ENCODE peak calls at places on chromosomes 11 and 22, in four cellular contexts. P, Q, D and X are unnamed samples.

GRCh38 chr11:119916568-119916967 is 187.6 kb upstream of the NECTIN1 start:
- DNase-seq in P (no peak), Q (no peak), D (no peak), X (no peak)

GRCh38 chr22:46561435-46561905 is 24.1 kb upstream of the CELSR1 start:
- DNase-seq in D (no peak), Q (peak; percentile 40), P (no peak), X (no peak)

GRCh38 chr22:27930246-27931060 is 11.4 kb upstream of the PITPNB start:
- DNase-seq in Q (no peak), P (no peak), D (no peak), X (no peak)

GRCh38 chr22:49785841-49786451 is 41.7 kb downstream of the BRD1 start:
- DNase-seq in D (no peak), Q (no peak), P (no peak), X (no peak)

GRCh38 chr11:111347723-111348115 is 31.4 kb downstream of the POU2AF1 start:
- DNase-seq in P (no peak), D (no peak), Q (peak; percentile 45), X (no peak)

GRCh38 chr11:119341222-119342022 is 739 bp upstream of the C1QTNF5 start:
- DNase-seq in P (no peak), Q (no peak), D (no peak), X (no peak)

GRCh38 chr11:134001101-134001500 is 44.3 kb upstream of the IGSF9B start:
- DNase-seq in Q (no peak), P (no peak), D (no peak), X (no peak)

GRCh38 chr11:96000064-96000463 is 76.2 kb upstream of the MTMR2 start:
- DNase-seq in Q (no peak), P (no peak), D (no peak), X (no peak)

GRCh38 chr11:92298238-92298565 is 73.6 kb downstream of the FAT3 start:
- DNase-seq in Q (no peak), D (no peak), P (no peak), X (no peak)

GRCh38 chr11:36702330-36703054 is 104.5 kb upstream of the RAG2 start:
- DNase-seq in D (peak; percentile 22), Q (peak; percentile 57), P (no peak), X (peak; percentile 46)

GRCh38 chr11:10722307-10722706 is 28.7 kb upstream of the CTR9 start:
- DNase-seq in P (no peak), D (no peak), Q (no peak), X (no peak)

GRCh38 chr11:35845860-35846259 is 98.0 kb upstream of the LDLRAD3 start:
- DNase-seq in P (no peak), Q (no peak), D (no peak), X (no peak)